ENCODE peak calls at places on chromosomes 11 and 22, in eight cellular contexts. A is transverse colon, Y is stomach, N is ovary, X is tibial nerve, Q is SK-N-SH, D is sigmoid colon, K is A549. F is an unnamed sample.

GRCh38 chr22:37999640-38000272 is 15.4 kb upstream of the SOX10 start:
- DNase-seq in N (no peak), Y (no peak), K (no peak), A (no peak), X (no peak), Q (no peak), D (no peak), F (no peak)

GRCh38 chr11:71454470-71455113 is 1.6 kb downstream of the NADSYN1 start:
- DNase-seq in Y (no peak), A (peak), N (no peak), X (no peak), K (no peak), Q (no peak), D (peak), F (no peak)

GRCh38 chr11:23123766-23124165 is 263.5 kb upstream of the CCDC179 start:
- DNase-seq in N (no peak), Q (no peak), A (no peak), D (no peak), Y (no peak), X (no peak), K (peak), F (no peak)

GRCh38 chr22:38733329-38734202 is 22.2 kb downstream of the SUN2 start:
- DNase-seq in Q (peak), N (peak), Y (peak), D (peak), K (peak), A (peak), X (peak), F (peak)

GRCh38 chr22:49208768-49209252 is 618.9 kb downstream of the BRD1 start:
- DNase-seq in A (no peak), X (no peak), Y (peak), N (no peak), K (no peak), Q (no peak), D (peak), F (no peak)

GRCh38 chr11:16737860-16738197 is 618 bp upstream of the C11orf58 start:
- DNase-seq in D (no peak), A (no peak), N (no peak), X (no peak), Y (no peak), K (no peak), Q (peak), F (peak)

GRCh38 chr11:68521962-68522626 is 61.5 kb downstream of the PPP6R3 start:
- DNase-seq in K (no peak), D (no peak), Y (no peak), A (no peak), Q (no peak), N (no peak), X (no peak), F (no peak)

GRCh38 chr11:74571062-74571399 is 21.4 kb upstream of the POLD3 start:
- DNase-seq in D (no peak), X (no peak), A (no peak), K (no peak), N (no peak), Q (no peak), Y (no peak), F (no peak)

GRCh38 chr11:125164422-125165110 is at the start of gene PKNOX2:
- DNase-seq in K (peak), Q (peak), N (peak), D (peak), Y (peak), A (peak), X (peak), F (peak)

GRCh38 chr22:35568751-35569725 is 28.4 kb downstream of the RASD2 start:
- DNase-seq in Q (no peak), A (no peak), K (no peak), Y (peak), N (no peak), D (no peak), X (no peak), F (no peak)

GRCh38 chr11:7031346-7031957 is 11.2 kb downstream of the NLRP14 start:
- DNase-seq in Y (no peak), X (no peak), N (no peak), D (no peak), K (no peak), Q (no peak), A (peak), F (no peak)

GRCh38 chr11:64803846-64804345 is 882 bp upstream of the MAP4K2 start:
- DNase-seq in N (peak), A (no peak), D (no peak), Y (no peak), Q (no peak), X (no peak), K (no peak), F (no peak)

GRCh38 chr11:114183041-114183511 is 113.1 kb upstream of the NNMT start:
- DNase-seq in X (no peak), A (peak), Y (no peak), Q (no peak), D (peak), N (peak), K (no peak), F (no peak)

GRCh38 chr22:43828711-43829447 is 16.8 kb upstream of the EFCAB6 start:
- DNase-seq in X (peak), D (peak), Y (no peak), A (no peak), N (peak), K (peak), Q (peak), F (no peak)

GRCh38 chr11:47955356-47955755 is 25.0 kb upstream of the PTPRJ start:
- DNase-seq in N (no peak), X (no peak), Q (no peak), Y (no peak), A (no peak), D (no peak), K (no peak), F (no peak)

GRCh38 chr11:5043385-5043784 is 2.9 kb upstream of the OR52J3 start:
- DNase-seq in A (no peak), D (no peak), Y (no peak), Q (no peak), N (no peak), K (no peak), X (no peak), F (no peak)

GRCh38 chr22:43884600-43885318 is 7.1 kb downstream of the PNPLA5 start:
- DNase-seq in Q (peak), X (peak), D (peak), N (peak), A (peak), Y (peak), K (peak), F (no peak)

GRCh38 chr11:111736191-111736590 is 30.0 kb downstream of the PPP2R1B start:
- DNase-seq in Q (no peak), X (no peak), K (no peak), Y (no peak), A (no peak), N (no peak), D (no peak), F (no peak)

GRCh38 chr11:46390331-46391171 is 1.0 kb downstream of the CHRM4 start:
- DNase-seq in D (peak), K (no peak), A (no peak), X (no peak), Y (no peak), Q (peak), N (no peak), F (no peak)

GRCh38 chr22:49577168-49578060 is 250.3 kb downstream of the BRD1 start:
- DNase-seq in Q (peak), X (no peak), N (no peak), Y (peak), D (peak), A (peak), K (no peak), F (no peak)

GRCh38 chr11:119361056-119361787 is 14.7 kb upstream of the MFRP start:
- DNase-seq in N (peak), A (no peak), K (peak), Y (no peak), D (peak), X (no peak), Q (peak), F (peak)

GRCh38 chr11:44179173-44179572 is 83.7 kb downstream of the EXT2 start:
- DNase-seq in K (no peak), D (no peak), N (no peak), Q (peak), X (no peak), A (no peak), Y (no peak), F (no peak)

GRCh38 chr11:89436071-89436470 is 55.1 kb downstream of the NOX4 start:
- DNase-seq in D (no peak), Q (no peak), X (no peak), K (no peak), N (no peak), A (no peak), Y (no peak), F (no peak)

GRCh38 chr22:38436629-38437395 is 18.2 kb downstream of the KCNJ4 start:
- DNase-seq in Q (no peak), A (no peak), Y (no peak), K (no peak), X (no peak), D (no peak), N (no peak), F (no peak)

GRCh38 chr22:23070418-23071162 is at the start of gene GNAZ:
- DNase-seq in Y (no peak), Q (peak), K (peak), N (peak), X (no peak), A (no peak), D (peak), F (no peak)

GRCh38 chr11:78715639-78716311 is 141.1 kb upstream of the NARS2 start:
- DNase-seq in K (peak), D (no peak), A (peak), N (no peak), Q (peak), X (no peak), Y (peak), F (peak)

GRCh38 chr11:60761436-60762190 is 4.9 kb downstream of the MS4A15 start:
- DNase-seq in Y (no peak), K (no peak), N (no peak), D (no peak), A (no peak), X (no peak), Q (no peak), F (no peak)

GRCh38 chr11:60757231-60757800 is 649 bp downstream of the MS4A15 start:
- DNase-seq in N (no peak), Q (no peak), K (no peak), D (no peak), Y (no peak), X (no peak), A (no peak), F (no peak)

GRCh38 chr11:60753309-60753708 is 3.4 kb upstream of the MS4A15 start:
- DNase-seq in X (no peak), K (peak), N (no peak), D (no peak), Q (no peak), Y (no peak), A (no peak), F (no peak)

GRCh38 chr11:60754887-60755286 is 1.8 kb upstream of the MS4A15 start:
- DNase-seq in Y (no peak), D (no peak), X (no peak), N (no peak), Q (no peak), K (no peak), A (no peak), F (no peak)

DNA sequence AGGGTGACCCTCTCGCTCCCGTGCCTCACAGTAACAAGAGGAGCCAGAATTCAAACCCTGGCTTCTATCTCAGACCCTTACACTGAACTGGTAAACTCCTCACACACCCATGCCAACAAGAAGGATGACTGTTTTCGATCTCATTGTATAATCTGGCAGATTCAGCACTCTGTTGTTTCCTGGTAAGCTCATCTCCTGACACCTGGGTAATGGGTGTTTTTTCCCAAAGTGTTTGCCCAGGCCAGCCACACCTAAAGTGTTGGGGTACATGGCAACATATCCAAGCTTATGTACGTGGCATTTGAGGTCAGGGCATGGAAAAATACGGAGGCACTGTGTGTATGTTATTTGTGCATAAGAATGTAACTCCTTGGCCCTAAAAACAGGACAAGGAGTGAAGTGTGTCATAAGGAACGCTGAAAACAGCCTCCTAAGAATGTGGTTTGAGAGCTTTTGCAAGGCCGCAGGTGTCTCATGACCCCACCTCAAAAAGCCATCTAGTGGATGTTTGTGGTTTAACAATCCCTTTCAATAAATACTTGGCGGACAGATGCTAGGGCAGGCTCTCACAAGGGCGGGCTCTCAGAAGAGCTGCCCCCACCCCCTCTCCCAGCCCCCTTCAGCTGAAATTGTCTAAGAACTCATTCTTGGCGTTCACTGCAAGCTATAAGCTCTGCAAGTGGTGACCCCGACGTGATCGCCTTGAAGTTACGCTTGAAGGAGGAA is at the start of gene MS4A15:
- DNase-seq in X (no peak), A (no peak), Y (no peak), D (no peak), N (no peak), K (peak), Q (peak), F (peak)
- TF ChIP-seq EP300 in X (no peak), A (no peak), Y (no peak), D (no peak), N (no peak), K (no peak), Q (no peak), F (no peak)

GRCh38 chr11:355581-356458 is 13.5 kb upstream of the B4GALNT4 start:
- DNase-seq in N (peak), A (peak), K (peak), X (peak), D (peak), Y (peak), Q (peak), F (peak)
- TF ChIP-seq EP300 in N (peak), A (peak), K (peak), X (peak), D (peak), Y (peak), Q (no peak), F (no peak)

GRCh38 chr11:130388607-130389205 is 39.7 kb downstream of the ADAMTS8 start:
- DNase-seq in K (no peak), N (no peak), X (no peak), Y (no peak), Q (no peak), A (no peak), D (no peak), F (no peak)

GRCh38 chr11:130391692-130392091 is 36.7 kb downstream of the ADAMTS8 start:
- DNase-seq in Q (no peak), Y (no peak), N (no peak), K (no peak), D (peak), A (no peak), X (no peak), F (no peak)

GRCh38 chr11:130389315-130389935 is 39.0 kb downstream of the ADAMTS8 start:
- DNase-seq in K (no peak), A (peak), Q (no peak), X (no peak), N (no peak), D (no peak), Y (no peak), F (no peak)

GRCh38 chr11:130390071-130390758 is 38.2 kb downstream of the ADAMTS8 start:
- DNase-seq in N (no peak), K (peak), D (no peak), Y (peak), A (no peak), Q (no peak), X (no peak), F (peak)
- TF ChIP-seq EP300 in N (no peak), K (no peak), D (peak), Y (peak), A (peak), Q (no peak), X (no peak), F (no peak)

GRCh38 chr22:26658671-26659478 is 1.5 kb downstream of the MIAT start:
- DNase-seq in X (no peak), K (peak), Y (peak), Q (peak), D (no peak), A (peak), N (peak), F (no peak)

GRCh38 chr22:26662160-26662559 is 4.8 kb downstream of the MIAT start:
- DNase-seq in Q (no peak), A (no peak), X (no peak), N (no peak), D (no peak), K (no peak), Y (no peak), F (no peak)

GRCh38 chr22:26663374-26663923 is 6.1 kb downstream of the MIAT start:
- DNase-seq in X (no peak), A (no peak), D (no peak), Y (no peak), Q (no peak), K (no peak), N (no peak), F (no peak)

GRCh38 chr22:26658161-26658560 is 773 bp downstream of the MIAT start:
- DNase-seq in N (no peak), K (no peak), Y (no peak), X (no peak), A (no peak), D (no peak), Q (no peak), F (no peak)

DNA sequence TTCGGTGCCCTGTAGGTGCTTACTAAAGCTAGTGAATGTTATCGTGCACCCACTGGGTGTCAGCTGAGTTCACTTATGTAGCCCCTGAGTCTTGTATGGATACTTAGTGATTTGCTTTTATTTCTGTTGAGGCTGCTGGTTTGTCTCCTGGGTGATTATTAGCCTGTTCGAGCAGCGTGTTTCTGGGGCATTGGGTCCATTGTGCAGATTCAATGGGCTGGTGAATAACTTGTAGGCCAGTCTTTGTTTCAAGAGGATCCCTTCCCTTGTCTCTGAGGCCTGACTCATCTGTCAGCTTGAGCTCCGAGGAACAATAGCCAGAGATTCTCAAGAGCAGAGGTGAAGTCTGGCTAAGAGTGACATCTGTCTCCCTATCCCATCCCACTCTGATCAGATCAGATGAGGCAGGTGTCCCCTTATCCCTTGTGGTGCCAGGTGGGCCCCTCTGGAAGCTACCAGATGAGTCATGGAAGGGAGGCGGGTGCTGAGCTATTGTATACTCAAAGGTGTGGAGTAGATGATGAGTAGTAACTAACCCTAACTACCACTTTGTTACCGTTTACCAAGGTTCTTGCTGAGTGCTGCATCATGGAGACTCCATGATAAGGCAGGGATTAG is 3.7 kb downstream of the MIAT start:
- DNase-seq in K (no peak), N (no peak), Q (no peak), A (no peak), X (no peak), Y (no peak), D (no peak), F (no peak)
- TF ChIP-seq EP300 in K (no peak), N (no peak), Q (no peak), A (no peak), X (no peak), Y (no peak), D (no peak), F (no peak)

DNA sequence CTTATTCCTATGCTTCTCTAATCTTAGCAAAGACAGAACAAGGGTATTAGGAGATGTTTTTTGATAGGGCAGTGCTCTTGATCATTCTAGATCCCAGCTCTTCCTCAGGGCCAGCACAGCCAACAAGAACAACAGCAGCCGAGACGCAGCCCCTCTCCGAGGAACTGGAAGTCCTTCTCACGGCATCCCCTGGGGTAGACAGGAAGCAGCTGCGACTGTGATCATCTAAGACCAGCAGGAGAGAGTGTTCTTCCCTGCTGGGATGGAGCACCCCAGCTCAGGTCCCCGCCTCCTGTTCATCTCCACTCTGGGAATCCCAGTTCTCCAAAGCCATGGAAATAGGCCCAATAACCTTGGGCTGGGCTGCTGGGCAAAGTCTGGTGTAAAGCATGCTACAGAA is 29.6 kb downstream of the IRAG1 start:
- DNase-seq in K (no peak), Y (no peak), D (no peak), N (no peak), X (no peak), A (no peak), Q (no peak), F (no peak)
- TF ChIP-seq EP300 in K (no peak), Y (no peak), D (no peak), N (no peak), X (no peak), A (no peak), Q (no peak), F (no peak)

GRCh38 chr11:12179019-12179418 is 68.6 kb downstream of the MICAL2 start:
- DNase-seq in D (no peak), N (no peak), X (no peak), A (peak), K (no peak), Q (no peak), Y (peak), F (no peak)
- TF ChIP-seq EP300 in D (no peak), N (no peak), X (no peak), A (no peak), K (no peak), Q (no peak), Y (no peak), F (no peak)

DNA sequence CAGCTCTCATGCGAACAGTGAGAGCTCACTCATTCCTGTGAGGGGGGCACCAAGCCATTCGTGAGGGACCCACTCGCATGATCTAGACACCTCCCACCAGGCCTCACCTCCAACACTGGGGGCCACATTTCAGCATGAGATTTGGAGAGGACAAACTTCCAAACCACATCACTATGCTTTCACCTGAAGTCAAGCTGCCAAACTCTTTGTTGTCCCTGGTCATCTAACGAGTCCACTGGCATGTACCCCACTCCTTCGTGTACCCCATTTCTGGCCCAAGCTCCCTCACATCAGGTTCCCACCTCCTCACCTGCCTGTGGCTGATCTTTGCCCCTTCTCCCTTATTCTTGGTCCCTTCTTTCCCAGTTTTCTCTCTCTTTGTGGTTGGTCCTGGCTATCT is 198.9 kb downstream of the ADAMTS15 start:
- DNase-seq in A (no peak), Q (no peak), Y (no peak), N (no peak), D (no peak), X (no peak), K (no peak), F (no peak)
- TF ChIP-seq EP300 in A (no peak), Q (no peak), Y (no peak), N (no peak), D (no peak), X (no peak), K (no peak), F (no peak)

F was measured in HepG2.